ENCODE peak calls at places on chromosomes 3 and 15, in five cellular contexts. Q, S, C, Z and Y are unnamed samples.

GRCh38 chr3:60073942-60074341 is 1024.1 kb upstream of the CFAP20DC start:
- DNase-seq in Q (no peak), S (no peak), C (no peak), Z (no peak), Y (no peak)

GRCh38 chr15:41870689-41871081 is 23.2 kb downstream of the SPTBN5 start:
- DNase-seq in Q (no peak), S (no peak), C (no peak), Z (no peak), Y (no peak)

GRCh38 chr15:35713733-35714132 is 167.8 kb upstream of the DPH6 start:
- DNase-seq in Q (no peak), S (no peak), C (no peak), Z (no peak), Y (no peak)

GRCh38 chr3:14434105-14434504 is 31.7 kb downstream of the SLC6A6 start:
- DNase-seq in Q (no peak), S (no peak), C (no peak), Z (no peak), Y (no peak)

GRCh38 chr3:139846729-139847128 is 88.3 kb upstream of the CLSTN2 start:
- DNase-seq in Q (peak), S (no peak), C (no peak), Z (no peak), Y (no peak)

GRCh38 chr15:73945109-73945508 is 18.8 kb downstream of the LOXL1 start:
- DNase-seq in Q (no peak), S (no peak), C (no peak), Z (no peak), Y (no peak)

GRCh38 chr3:183466575-183466974 is 38.2 kb upstream of the MCF2L2 start:
- DNase-seq in Q (peak), S (no peak), C (no peak), Z (peak), Y (no peak)

GRCh38 chr3:194604126-194604525 is 29.1 kb downstream of the TMEM44 start:
- DNase-seq in Q (no peak), S (no peak), C (no peak), Z (no peak), Y (no peak)

GRCh38 chr15:55257014-55257670 is 32.5 kb downstream of the RAB27A start:
- DNase-seq in Q (no peak), S (no peak), C (no peak), Z (no peak), Y (no peak)

GRCh38 chr15:63896336-63897115 is 62.8 kb upstream of the HERC1 start:
- DNase-seq in Q (no peak), S (peak), C (peak), Z (no peak), Y (no peak)

GRCh38 chr15:43763819-43764446 is 12.8 kb downstream of the ELL3 start:
- DNase-seq in Q (no peak), S (no peak), C (no peak), Z (no peak), Y (no peak)

GRCh38 chr3:61768284-61769012 is 207.1 kb downstream of the PTPRG start:
- DNase-seq in Q (no peak), S (no peak), C (no peak), Z (no peak), Y (no peak)

GRCh38 chr3:65210026-65210814 is 522.4 kb upstream of the ADAMTS9 start:
- DNase-seq in Q (no peak), S (no peak), C (no peak), Z (no peak), Y (no peak)

GRCh38 chr3:145942052-145942451 is 218.9 kb downstream of the PLOD2 start:
- DNase-seq in Q (no peak), S (no peak), C (no peak), Z (no peak), Y (no peak)

GRCh38 chr15:96066852-96067490 is 263.5 kb upstream of the NR2F2 start:
- DNase-seq in Q (no peak), S (no peak), C (no peak), Z (no peak), Y (no peak)

GRCh38 chr3:17639765-17640164 is 102.7 kb downstream of the TBC1D5 start:
- DNase-seq in Q (no peak), S (no peak), C (peak), Z (no peak), Y (no peak)

GRCh38 chr3:6747017-6747416 is 113.9 kb upstream of the GRM7 start:
- DNase-seq in Q (no peak), S (no peak), C (no peak), Z (no peak), Y (no peak)

GRCh38 chr3:104069114-104069513 is 1297.6 kb upstream of the ALCAM start:
- DNase-seq in Q (no peak), S (no peak), C (no peak), Z (no peak), Y (no peak)

GRCh38 chr15:44554934-44555723 is 18.2 kb downstream of the EIF3J start:
- DNase-seq in Q (no peak), S (no peak), C (no peak), Z (no peak), Y (no peak)

GRCh38 chr3:51720292-51721061 is 13.6 kb downstream of the GRM2 start:
- DNase-seq in Q (peak), S (no peak), C (no peak), Z (no peak), Y (no peak)

GRCh38 chr3:128075516-128076464 is 23.6 kb downstream of the SEC61A1 start:
- DNase-seq in Q (no peak), S (no peak), C (peak), Z (peak), Y (no peak)

GRCh38 chr3:128076465-128076782 is 24.2 kb downstream of the SEC61A1 start:
- DNase-seq in Q (no peak), S (no peak), C (no peak), Z (no peak), Y (no peak)

GRCh38 chr3:128074851-128075515 is 22.7 kb downstream of the SEC61A1 start:
- DNase-seq in Q (no peak), S (no peak), C (no peak), Z (no peak), Y (no peak)

GRCh38 chr3:128078875-128079274 is 26.6 kb downstream of the SEC61A1 start:
- DNase-seq in Q (no peak), S (no peak), C (no peak), Z (no peak), Y (no peak)

GRCh38 chr3:128076783-128077624 is 24.8 kb downstream of the SEC61A1 start:
- DNase-seq in Q (no peak), S (no peak), C (no peak), Z (no peak), Y (no peak)
- TF ChIP-seq POLR2A in Q (no peak), S (no peak), C (no peak), Z (no peak), Y (no peak)

GRCh38 chr3:93969997-93970396 is 3.7 kb downstream of the PROS1 start:
- DNase-seq in Q (no peak), S (no peak), C (no peak), Z (no peak), Y (no peak)

GRCh38 chr3:93969443-93969842 is 4.3 kb downstream of the PROS1 start:
- DNase-seq in Q (no peak), S (no peak), C (peak), Z (no peak), Y (no peak)

DNA sequence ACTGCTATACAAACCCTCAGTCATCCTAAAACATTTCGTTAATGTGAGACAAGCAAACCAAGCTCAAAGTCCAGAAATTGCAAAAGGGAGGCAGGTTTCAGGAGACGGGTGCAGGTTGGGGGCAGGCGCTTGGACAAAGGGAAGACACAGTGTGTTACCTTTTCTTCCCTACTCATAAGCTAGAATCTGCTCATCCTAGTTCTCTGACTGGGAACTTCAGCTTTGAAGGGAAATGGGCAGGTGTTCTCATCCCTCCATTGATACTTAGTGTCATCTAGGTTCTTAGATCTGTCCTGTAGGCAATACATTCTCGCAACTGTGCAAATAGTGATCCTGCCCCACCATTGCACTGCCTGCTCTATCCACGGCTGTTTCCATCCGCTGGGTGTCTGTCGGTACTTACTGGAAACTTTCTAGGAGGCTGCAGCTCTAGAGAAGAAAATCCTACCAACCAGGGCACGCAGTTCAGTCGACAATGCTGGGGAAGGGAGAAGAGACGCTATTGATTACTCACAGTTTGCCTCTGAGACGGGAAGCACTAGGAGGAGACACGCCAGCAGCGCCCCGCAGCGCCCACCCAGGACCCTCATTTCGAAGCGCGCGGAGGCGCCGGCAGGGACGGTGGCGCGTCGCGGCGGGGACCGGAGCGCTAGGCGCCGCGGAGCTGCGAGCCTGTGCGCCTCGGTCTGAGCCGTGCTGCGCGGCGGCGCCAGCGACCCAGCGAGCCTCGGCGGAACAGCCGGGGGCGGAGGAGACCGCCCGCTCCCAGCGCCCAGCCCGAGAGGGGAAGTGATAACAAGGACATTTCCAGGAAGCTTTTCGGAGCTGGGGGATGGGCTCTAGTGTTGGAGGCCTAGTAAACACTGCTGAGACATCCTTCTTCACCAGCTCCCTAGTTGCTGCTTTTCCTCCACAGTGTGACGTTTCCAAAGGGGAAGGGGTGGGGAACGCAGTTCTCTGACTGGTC is at the start of gene PROS1:
- DNase-seq in Q (peak), S (no peak), C (peak), Z (peak), Y (no peak)
- TF ChIP-seq CTCF in Q (no peak), S (no peak), C (peak), Z (no peak), Y (no peak)

DNA sequence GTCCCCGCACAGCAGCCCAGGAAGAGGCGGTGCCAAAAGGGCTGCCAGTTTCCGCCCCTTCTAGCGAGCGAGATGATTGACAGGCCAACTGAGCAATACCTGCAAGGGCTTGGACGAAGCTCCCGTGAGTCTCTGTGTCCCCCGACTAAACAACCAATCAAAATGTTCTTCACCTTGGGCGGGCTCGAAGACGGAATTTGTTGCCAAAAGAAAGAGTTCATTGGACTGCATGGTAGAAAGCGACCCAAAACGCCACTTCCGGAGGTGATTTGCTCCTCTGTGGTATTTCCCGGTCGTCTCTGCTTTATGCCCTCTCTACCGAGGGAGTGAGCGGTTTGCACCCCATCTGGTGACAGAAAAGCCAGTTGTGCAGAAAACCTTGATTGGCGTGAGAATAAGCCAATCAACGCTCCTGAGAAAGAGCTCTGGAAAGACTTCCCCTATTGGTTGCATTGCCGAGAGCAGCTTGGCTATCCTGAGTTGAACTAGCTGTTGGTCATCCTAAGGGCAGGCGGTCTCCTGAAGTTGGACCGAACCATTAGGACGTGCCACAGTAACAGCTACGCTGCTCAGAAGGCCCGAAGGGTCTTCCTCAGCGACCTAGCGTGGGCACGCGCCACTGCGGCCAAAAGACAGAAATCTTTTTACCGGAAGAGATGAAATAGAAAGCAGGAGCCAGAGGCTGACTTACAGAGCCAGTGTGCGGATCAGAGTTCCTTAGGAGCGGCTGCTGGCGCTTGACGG is 545 bp upstream of the UBP1 start:
- DNase-seq in Q (peak), S (peak), C (peak), Z (peak), Y (peak)
- TF ChIP-seq POLR2A in Q (no peak), S (peak), C (peak), Z (peak), Y (no peak)

GRCh38 chr3:153785901-153786300 is 335.3 kb upstream of the ARHGEF26 start:
- DNase-seq in Q (no peak), S (no peak), C (no peak), Z (no peak), Y (no peak)
- TF ChIP-seq CTCF in Q (no peak), S (no peak), C (no peak), Z (no peak), Y (no peak)

GRCh38 chr3:50502225-50502583 is 1.2 kb downstream of the CACNA2D2 start:
- DNase-seq in Q (no peak), S (no peak), C (no peak), Z (no peak), Y (no peak)

GRCh38 chr3:50502584-50503423 is 630 bp downstream of the CACNA2D2 start:
- DNase-seq in Q (no peak), S (no peak), C (no peak), Z (peak), Y (no peak)

GRCh38 chr3:50503947-50504346 is 513 bp upstream of the CACNA2D2 start:
- DNase-seq in Q (no peak), S (no peak), C (no peak), Z (no peak), Y (no peak)

GRCh38 chr3:50504681-50505080 is 1.2 kb upstream of the CACNA2D2 start:
- DNase-seq in Q (no peak), S (no peak), C (no peak), Z (no peak), Y (no peak)

DNA sequence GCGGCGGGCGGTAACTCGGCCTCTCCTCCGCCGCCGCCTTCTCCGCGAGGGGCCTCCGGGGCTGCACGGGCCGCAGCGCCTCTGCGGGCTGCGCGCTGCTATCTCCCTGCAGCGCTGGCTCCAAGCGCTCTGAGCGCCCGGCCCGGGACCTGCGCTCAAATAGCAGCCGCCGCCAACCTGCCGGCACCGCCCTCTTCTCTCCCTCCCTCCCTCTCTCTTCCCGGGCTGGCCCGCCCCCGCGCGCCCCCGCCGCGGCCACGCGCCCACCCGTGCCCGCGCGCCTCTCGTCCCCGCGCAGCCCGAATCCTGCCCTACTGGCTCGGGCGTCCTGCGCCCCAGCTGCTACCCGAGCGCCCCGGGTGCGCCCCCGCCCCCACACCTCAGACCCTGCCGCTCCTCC is at the start of gene CACNA2D2:
- DNase-seq in Q (no peak), S (no peak), C (peak), Z (peak), Y (no peak)
- TF ChIP-seq POLR2A in Q (no peak), S (peak), C (peak), Z (peak), Y (peak)

GRCh38 chr15:83362706-83363105 is 78.2 kb upstream of the BNC1 start:
- DNase-seq in Q (no peak), S (no peak), C (no peak), Z (no peak), Y (no peak)

GRCh38 chr15:83364541-83364940 is 80.1 kb upstream of the BNC1 start:
- DNase-seq in Q (no peak), S (no peak), C (no peak), Z (no peak), Y (no peak)

GRCh38 chr15:83365370-83365938 is 81.0 kb upstream of the BNC1 start:
- DNase-seq in Q (no peak), S (no peak), C (peak), Z (peak), Y (no peak)
- TF ChIP-seq CTCF in Q (no peak), S (no peak), C (no peak), Z (no peak), Y (no peak)

GRCh38 chr3:111071257-111072015 is at the start of gene NECTIN3:
- DNase-seq in Q (peak), S (no peak), C (peak), Z (peak), Y (no peak)
- TF ChIP-seq POLR2A in Q (peak), S (no peak), C (peak), Z (peak), Y (no peak)

DNA sequence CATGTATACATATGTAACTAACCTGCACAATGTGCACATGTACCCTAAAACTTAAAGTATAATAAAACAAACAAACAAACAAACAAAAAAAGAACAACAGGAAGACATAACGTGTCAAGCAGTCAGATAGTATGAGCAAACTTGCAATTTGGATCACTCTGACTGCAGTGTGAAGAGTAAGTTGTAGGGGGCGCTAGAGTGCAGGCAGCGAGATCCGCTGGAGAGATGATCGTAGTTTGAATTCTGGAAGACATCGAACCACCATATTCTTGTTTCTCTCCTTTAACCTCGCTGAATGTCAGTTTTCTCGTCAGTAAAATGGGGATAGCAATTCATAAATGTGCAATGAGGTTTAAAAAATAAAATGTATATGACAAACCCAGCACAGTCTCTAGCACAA is 165.2 kb upstream of the LMCD1 start:
- DNase-seq in Q (no peak), S (no peak), C (no peak), Z (peak), Y (no peak)
- TF ChIP-seq CTCF in Q (no peak), S (peak), C (no peak), Z (peak), Y (no peak)

DNA sequence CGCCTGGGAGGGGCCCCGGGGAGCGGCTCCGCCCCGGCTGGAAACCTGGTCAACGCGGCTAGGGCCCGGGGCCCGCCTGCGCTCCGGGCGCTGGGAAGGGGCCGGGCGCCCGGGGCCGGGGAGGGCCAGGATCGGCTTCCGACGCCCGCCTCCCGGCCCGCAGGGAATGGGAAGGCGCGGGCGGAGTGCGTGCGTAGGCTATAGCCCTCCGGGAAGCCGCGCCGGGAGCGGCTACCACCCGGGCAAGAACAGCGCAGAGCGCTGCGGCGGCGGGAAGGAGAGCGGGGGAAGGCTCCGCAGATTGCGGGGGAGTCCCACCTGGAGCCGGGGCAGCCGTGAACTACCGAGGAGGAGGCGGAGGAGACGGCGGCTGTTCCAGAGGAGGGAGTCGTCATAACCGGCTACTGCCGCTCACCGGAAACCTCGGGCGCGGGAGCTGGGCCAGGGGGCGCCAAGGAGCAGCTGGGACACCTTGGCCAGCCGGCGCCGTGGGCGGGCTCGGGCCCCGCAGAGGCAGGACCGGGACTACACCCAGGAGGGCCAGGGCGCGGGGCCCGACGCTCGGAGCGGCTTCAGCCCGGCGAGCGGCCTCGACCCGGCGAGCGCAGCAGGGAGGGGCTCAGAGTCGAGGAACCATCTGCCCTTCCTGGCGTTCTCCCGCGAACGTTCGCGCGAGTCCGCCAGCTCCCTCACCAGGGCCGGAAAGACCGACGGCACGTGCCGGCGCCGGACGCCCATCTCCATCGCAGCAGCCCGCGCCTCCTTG is at the start of gene EOGT:
- DNase-seq in Q (peak), S (peak), C (peak), Z (peak), Y (no peak)
- TF ChIP-seq POLR2A in Q (no peak), S (peak), C (peak), Z (peak), Y (no peak)

DNA sequence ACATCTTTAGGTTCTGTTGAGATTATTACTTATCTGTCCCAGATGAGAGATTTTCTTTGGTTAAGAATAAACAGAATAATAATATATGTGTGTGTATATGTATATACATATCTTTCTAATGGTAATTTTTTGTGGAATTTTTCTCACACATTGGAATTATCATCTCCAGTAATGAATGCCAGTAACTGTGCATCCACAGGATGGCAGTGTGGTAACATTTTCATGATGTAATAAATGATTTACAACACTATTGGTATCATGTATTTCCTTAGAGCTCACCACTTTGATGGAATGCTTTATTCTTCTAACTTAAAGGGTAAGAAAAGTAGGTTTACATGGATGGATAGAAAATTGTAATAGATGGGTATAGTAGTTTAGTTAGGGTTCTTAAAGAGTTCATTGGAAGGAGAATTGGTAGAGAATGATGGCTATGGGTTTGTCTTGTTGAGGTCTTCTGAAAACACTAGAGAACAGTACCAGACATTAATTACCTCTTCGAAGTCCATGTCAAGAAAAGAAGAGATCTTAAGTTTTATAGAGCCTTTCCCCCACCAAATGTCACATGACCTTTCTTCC is 78.1 kb downstream of the STT3B start:
- DNase-seq in Q (no peak), S (no peak), C (peak), Z (no peak), Y (no peak)
- TF ChIP-seq CTCF in Q (peak), S (peak), C (peak), Z (no peak), Y (peak)